ENCODE peak calls at places on chromosome 17, in nine cellular contexts. C is PC-3, R is breast epithelium, S is cardiac muscle cell, L is HL-60, W is substantia nigra, B is endodermal cell, U is lung, X is AG04450. E is an unnamed sample.

GRCh38 chr17:3951420-3951819 is 12.8 kb downstream of the ATP2A3 start:
- DNase-seq in W (no peak), X (no peak), L (no peak), U (no peak), S (no peak), B (no peak), C (no peak), R (no peak), E (no peak)

GRCh38 chr17:80751460-80752368 is 207.1 kb downstream of the RPTOR start:
- DNase-seq in U (no peak), R (peak), W (peak), S (no peak), B (no peak), C (no peak), L (no peak), X (no peak), E (no peak)

GRCh38 chr17:63774982-63775290 is 966 bp downstream of the DDX42 start:
- DNase-seq in R (no peak), L (no peak), X (no peak), S (no peak), W (no peak), B (no peak), C (peak), U (no peak), E (no peak)

GRCh38 chr17:44501866-44502265 is 1.3 kb downstream of the GPATCH8 start:
- DNase-seq in C (peak), W (no peak), U (no peak), X (no peak), R (no peak), L (no peak), B (no peak), S (no peak), E (no peak)

GRCh38 chr17:82050152-82050760 is 1.4 kb downstream of the RFNG start:
- DNase-seq in L (no peak), C (no peak), B (no peak), R (no peak), W (no peak), U (no peak), X (no peak), S (no peak), E (no peak)

GRCh38 chr17:2692781-2693135 is 18.8 kb downstream of the CLUH start:
- DNase-seq in S (no peak), L (no peak), X (no peak), C (no peak), W (no peak), B (no peak), U (no peak), R (peak), E (no peak)

GRCh38 chr17:71900830-71901229 is 220.0 kb upstream of the SOX9 start:
- DNase-seq in W (no peak), S (no peak), X (no peak), C (peak), R (no peak), B (no peak), U (no peak), L (no peak), E (no peak)

GRCh38 chr17:83198366-83199341 is 119.2 kb downstream of the METRNL start:
- DNase-seq in L (no peak), X (no peak), S (no peak), W (no peak), U (no peak), R (peak), C (no peak), B (no peak), E (no peak)

GRCh38 chr17:28763804-28764266 is 20.0 kb downstream of the TRAF4 start:
- DNase-seq in S (peak), B (peak), W (peak), X (peak), L (no peak), C (peak), U (peak), R (peak), E (peak)

GRCh38 chr17:1002771-1003555 is 6.0 kb downstream of the TIMM22 start:
- DNase-seq in C (no peak), B (no peak), U (no peak), X (peak), L (no peak), R (no peak), W (no peak), S (peak), E (no peak)

GRCh38 chr17:72691017-72691416 is 401.5 kb downstream of the SLC39A11 start:
- DNase-seq in L (no peak), X (no peak), R (no peak), W (no peak), B (no peak), U (no peak), S (no peak), C (peak), E (no peak)

GRCh38 chr17:78337244-78338109 is 22.4 kb downstream of the SOCS3 start:
- DNase-seq in C (peak), X (no peak), W (no peak), L (peak), U (no peak), S (peak), B (peak), R (no peak), E (no peak)

GRCh38 chr17:45243750-45244149 is 18.1 kb downstream of the SPATA32 start:
- DNase-seq in C (no peak), W (no peak), R (no peak), L (no peak), S (no peak), X (no peak), B (no peak), U (no peak), E (no peak)

GRCh38 chr17:75501378-75502071 is 13.8 kb downstream of the CASKIN2 start:
- DNase-seq in U (no peak), S (no peak), X (no peak), L (no peak), R (no peak), W (peak), C (no peak), B (no peak), E (no peak)

GRCh38 chr17:74243013-74243755 is 29.8 kb downstream of the TTYH2 start:
- DNase-seq in R (no peak), B (no peak), L (no peak), C (no peak), U (no peak), S (no peak), X (no peak), W (peak), E (no peak)

GRCh38 chr17:1485748-1486376 is 6.6 kb downstream of the MYO1C start:
- DNase-seq in C (peak), L (no peak), S (peak), W (no peak), B (peak), U (peak), X (no peak), R (peak), E (peak)

GRCh38 chr17:38358586-38359513 is 7.2 kb downstream of the SOCS7 start:
- DNase-seq in S (no peak), R (peak), B (no peak), X (no peak), U (no peak), L (no peak), C (no peak), W (no peak), E (no peak)

GRCh38 chr17:28726912-28727726 is 1.1 kb upstream of the TLCD1 start:
- DNase-seq in L (peak), S (peak), C (peak), X (peak), U (peak), W (peak), B (peak), R (peak), E (peak)

GRCh38 chr17:66115246-66115645 is 76.7 kb downstream of the CEP112 start:
- DNase-seq in U (no peak), X (no peak), L (no peak), B (no peak), R (no peak), W (no peak), C (no peak), S (peak), E (no peak)

GRCh38 chr17:64118452-64118979 is 11.4 kb downstream of the ERN1 start:
- DNase-seq in L (peak), X (no peak), R (no peak), U (peak), B (peak), W (no peak), S (peak), C (no peak), E (no peak)

GRCh38 chr17:57466042-57466471 is 209.7 kb downstream of the MSI2 start:
- DNase-seq in S (no peak), L (no peak), R (no peak), X (no peak), B (peak), C (no peak), U (no peak), W (no peak), E (no peak)

GRCh38 chr17:8227238-8227581 is 16.8 kb upstream of the AURKB start:
- DNase-seq in B (peak), X (no peak), S (no peak), R (no peak), W (no peak), L (no peak), C (no peak), U (no peak), E (no peak)
- H3K27ac ChIP-seq in B (no peak), X (peak), S (peak), R (peak), W (peak), L (peak), C (no peak), U (no peak), E (no peak)

GRCh38 chr17:55749985-55750384 is 866 bp upstream of the PCTP start:
- DNase-seq in L (no peak), X (no peak), U (no peak), C (no peak), R (no peak), B (no peak), S (no peak), W (no peak), E (no peak)
- H3K27ac ChIP-seq in L (no peak), X (no peak), U (no peak), C (no peak), R (no peak), B (no peak), S (no peak), W (no peak), E (no peak)

GRCh38 chr17:17944253-17944652 is 27.9 kb downstream of the TOM1L2 start:
- DNase-seq in R (no peak), W (no peak), X (no peak), C (no peak), L (no peak), B (no peak), S (no peak), U (no peak), E (no peak)

GRCh38 chr17:17944743-17945142 is 27.5 kb downstream of the TOM1L2 start:
- DNase-seq in L (no peak), R (no peak), B (no peak), U (no peak), X (no peak), S (no peak), C (no peak), W (no peak), E (no peak)

GRCh38 chr17:17943281-17943984 is 28.8 kb downstream of the TOM1L2 start:
- DNase-seq in W (no peak), L (no peak), R (no peak), X (no peak), B (peak), C (no peak), S (no peak), U (no peak), E (no peak)

GRCh38 chr17:17941015-17941414 is 31.2 kb downstream of the TOM1L2 start:
- DNase-seq in R (no peak), C (no peak), U (no peak), B (no peak), L (no peak), W (no peak), X (no peak), S (no peak), E (no peak)

GRCh38 chr17:17942846-17943245 is 29.4 kb downstream of the TOM1L2 start:
- DNase-seq in B (no peak), W (no peak), L (no peak), S (peak), X (no peak), C (peak), U (no peak), R (no peak), E (no peak)
- H3K27ac ChIP-seq in B (no peak), W (peak), L (no peak), S (peak), X (peak), C (peak), U (peak), R (peak), E (no peak)

GRCh38 chr17:58993322-58993721 is 113.4 kb downstream of the TRIM37 start:
- DNase-seq in R (no peak), X (no peak), S (no peak), L (no peak), U (no peak), W (no peak), B (no peak), C (no peak), E (no peak)

GRCh38 chr17:58989629-58990028 is 117.1 kb downstream of the TRIM37 start:
- DNase-seq in S (no peak), L (no peak), U (no peak), X (no peak), W (no peak), R (no peak), B (no peak), C (no peak), E (no peak)

GRCh38 chr17:58996968-58997367 is 109.7 kb downstream of the TRIM37 start:
- DNase-seq in L (peak), R (no peak), S (no peak), C (no peak), W (no peak), U (no peak), X (no peak), B (no peak), E (no peak)

GRCh38 chr17:58995247-58995940 is 111.3 kb downstream of the TRIM37 start:
- DNase-seq in C (no peak), W (no peak), L (no peak), B (no peak), R (no peak), U (no peak), S (no peak), X (no peak), E (no peak)

DNA sequence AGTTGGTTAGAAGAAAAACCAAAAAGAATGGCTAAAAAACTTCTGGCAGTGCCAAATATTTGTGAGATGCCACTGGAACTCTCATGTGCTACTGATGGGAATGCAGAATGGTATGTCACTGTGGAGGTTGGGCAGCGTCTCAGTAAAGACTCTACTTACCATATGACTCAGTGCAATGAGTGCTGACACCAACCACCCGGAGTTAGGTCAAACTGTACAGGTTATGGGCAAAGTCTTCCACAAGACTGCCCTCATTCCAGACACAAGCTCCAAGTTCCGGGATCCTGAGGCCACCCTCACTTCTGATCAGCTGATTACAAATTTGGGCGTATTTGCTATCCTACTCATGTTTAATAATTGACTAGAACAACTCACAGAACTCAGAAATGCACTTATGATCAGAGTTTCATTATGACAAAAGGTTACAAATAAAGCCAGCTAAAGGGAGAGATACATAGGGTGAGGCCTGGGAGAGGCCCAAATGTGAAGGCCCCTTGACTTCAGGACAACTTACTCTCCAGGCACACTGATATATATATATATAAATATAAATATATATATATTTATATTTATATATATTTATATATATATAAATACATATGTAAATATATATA is 114.9 kb downstream of the TRIM37 start:
- DNase-seq in R (no peak), S (peak), L (no peak), C (peak), B (no peak), U (peak), W (no peak), X (no peak), E (no peak)
- H3K27ac ChIP-seq in R (no peak), S (no peak), L (no peak), C (no peak), B (no peak), U (no peak), W (no peak), X (no peak), E (no peak)

DNA sequence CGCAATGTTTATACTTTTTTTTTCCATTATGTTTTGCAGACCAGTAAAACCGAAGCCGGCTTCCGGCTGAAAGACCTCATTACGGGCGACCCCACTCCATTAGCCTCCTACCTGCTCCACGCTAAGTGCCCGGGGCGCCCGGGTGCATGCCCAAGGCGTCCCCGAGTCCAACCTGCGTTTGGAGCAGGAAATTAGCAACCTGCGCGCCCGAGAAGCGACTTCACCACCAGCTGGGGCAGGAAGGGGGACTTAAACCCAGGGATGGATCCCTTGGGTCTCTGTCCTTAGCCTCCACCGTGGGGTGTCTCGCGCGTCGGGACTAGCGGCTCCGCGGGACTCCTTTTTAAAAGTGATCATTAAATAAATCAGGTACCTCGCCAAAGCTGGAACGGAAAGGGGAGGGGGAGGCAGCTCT is 1.7 kb downstream of the RBFOX3 start:
- DNase-seq in B (peak), C (no peak), U (no peak), S (no peak), X (no peak), W (no peak), R (no peak), L (no peak), E (no peak)
- H3K27ac ChIP-seq in B (no peak), C (no peak), U (no peak), S (no peak), X (no peak), W (no peak), R (no peak), L (no peak), E (no peak)

GRCh38 chr17:48545022-48545376 is at the start of gene HOXB2:
- DNase-seq in L (no peak), U (no peak), C (no peak), B (peak), X (no peak), W (no peak), S (peak), R (no peak), E (no peak)
- H3K27ac ChIP-seq in L (no peak), U (peak), C (no peak), B (peak), X (peak), W (no peak), S (peak), R (peak), E (peak)